ENCODE peak calls at places on chromosomes 12 and 14, in seven cellular contexts. M, S, J, Z, B, E and K are unnamed samples.

GRCh38 chr12:4274396-4274959 is 916 bp downstream of the CCND2 start:
- DNase-seq in M (peak; percentile 15), E (peak; percentile 44), Z (no peak), B (no peak), S (no peak), J (no peak), K (no peak)

GRCh38 chr12:123645851-123646250 is 12.2 kb downstream of the GTF2H3 start:
- DNase-seq in B (no peak), S (no peak), M (no peak), J (no peak), Z (no peak), E (no peak), K (no peak)

GRCh38 chr12:106226884-106227640 is 20.8 kb downstream of the CKAP4 start:
- DNase-seq in Z (peak; percentile 58), E (no peak), J (no peak), M (peak; percentile 68), S (peak; percentile 55), B (no peak), K (no peak)

GRCh38 chr12:106541201-106541600 is 41.6 kb upstream of the RFX4 start:
- DNase-seq in B (no peak), Z (no peak), S (no peak), M (no peak), J (no peak), E (no peak), K (no peak)

GRCh38 chr14:90828642-90829487 is 12.6 kb upstream of the TTC7B start:
- DNase-seq in Z (peak; percentile 67), J (peak; percentile 31), B (no peak), M (no peak), E (no peak), S (no peak), K (no peak)

GRCh38 chr14:96267916-96268315 is 11.9 kb downstream of the BDKRB1 start:
- DNase-seq in S (peak; percentile 69), B (no peak), E (no peak), J (no peak), Z (peak; percentile 23), M (no peak), K (no peak)

GRCh38 chr12:106594447-106594846 is 11.6 kb downstream of the RFX4 start:
- DNase-seq in M (no peak), B (no peak), Z (no peak), E (no peak), J (no peak), S (no peak), K (no peak)

GRCh38 chr12:25594376-25594775 is 41.3 kb upstream of the LMNTD1 start:
- DNase-seq in B (no peak), E (no peak), Z (no peak), S (no peak), M (no peak), J (no peak), K (no peak)

GRCh38 chr14:23401331-23401730 is 6.7 kb downstream of the MYH6 start:
- DNase-seq in S (no peak), Z (no peak), M (no peak), J (no peak), B (no peak), E (no peak), K (no peak)

GRCh38 chr14:98170580-98170979 is 1101.4 kb downstream of the BCL11B start:
- DNase-seq in Z (no peak), S (no peak), E (no peak), M (no peak), B (no peak), J (no peak), K (no peak)

GRCh38 chr12:10121278-10121677 is 8.7 kb downstream of the CLEC7A start:
- DNase-seq in Z (no peak), M (no peak), J (no peak), S (no peak), B (no peak), E (no peak), K (no peak)

GRCh38 chr14:71711619-71712018 is 220.6 kb upstream of the RGS6 start:
- DNase-seq in E (no peak), M (no peak), B (no peak), Z (no peak), J (no peak), S (peak; percentile 94), K (no peak)

GRCh38 chr12:64466178-64466577 is 14.3 kb downstream of the TBK1 start:
- DNase-seq in Z (no peak), E (no peak), B (no peak), M (no peak), S (no peak), J (no peak), K (no peak)
- H3K36me3 ChIP-seq in Z (peaks cover 51% of the 10 kb centered on the region), E (no peaks in the 10 kb centered on the region), B (peaks cover 97% of the 10 kb centered on the region), M (peaks cover 78% of the 10 kb centered on the region), S (peaks cover 36% of the 10 kb centered on the region), J (peaks cover 95% of the 10 kb centered on the region), K (peaks cover 67% of the 10 kb centered on the region)

GRCh38 chr12:1593232-1594044 is 943 bp downstream of the FBXL14 start:
- DNase-seq in B (no peak), J (peak; percentile 68), Z (peak; percentile 71), M (no peak), S (no peak), E (peak; percentile 65), K (no peak)
- TF ChIP-seq POLR2A in B (no peak), J (no peak), Z (no peak), M (no peak), S (no peak), E (no peak), K (no peak)

DNA sequence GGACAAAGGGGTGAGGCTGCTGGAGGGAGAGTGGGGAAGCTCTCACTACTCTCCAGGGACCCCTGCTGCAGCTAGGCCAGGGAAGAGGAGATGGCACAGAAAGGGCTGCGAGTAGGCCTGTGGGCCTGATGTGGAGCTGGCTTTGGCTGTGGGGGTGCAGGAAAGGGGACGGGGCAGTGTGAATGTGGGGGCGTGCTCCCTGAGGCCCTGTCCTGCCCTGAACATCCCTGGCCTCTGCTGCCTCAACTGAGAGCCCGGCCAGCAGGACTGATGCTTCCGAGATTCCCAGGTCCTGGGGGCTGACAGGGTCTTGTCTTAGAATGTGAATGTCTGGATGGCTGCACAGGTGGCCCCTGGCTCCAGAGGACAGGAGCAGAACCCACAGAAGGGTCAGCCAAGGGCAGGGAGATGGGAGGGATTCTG is 64.2 kb downstream of the CHGA start:
- DNase-seq in J (no peak), Z (no peak), B (no peak), M (no peak), E (no peak), S (no peak), K (no peak)
- H3K27ac ChIP-seq in J (peak overlapping the region; percentile 50), Z (no peak overlapping the region), B (peak overlapping the region; percentile 50), M (no peak overlapping the region), E (peak overlapping the region; percentile 75), S (no peak overlapping the region), K (no peak overlapping the region)

DNA sequence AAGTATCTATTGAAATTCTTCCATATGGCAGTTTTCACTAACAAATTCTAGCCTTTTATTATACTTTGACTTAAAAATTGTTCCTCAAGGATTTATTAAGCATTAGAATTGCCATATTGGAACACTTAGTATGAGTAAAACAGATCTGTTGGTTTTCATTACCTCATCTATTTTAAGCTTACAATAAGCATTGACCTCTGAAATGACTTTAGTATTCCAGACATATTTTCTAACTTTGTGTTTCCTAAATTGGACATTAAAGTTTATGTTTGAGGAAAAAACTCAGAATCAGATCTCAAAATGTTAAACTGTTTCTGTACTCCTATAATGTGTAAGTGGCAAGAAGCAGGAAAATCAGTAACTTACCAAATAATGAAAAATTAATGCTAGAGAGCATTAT is 48.4 kb downstream of the CSRP2 start:
- DNase-seq in B (no peak), S (peak; percentile 62), M (no peak), J (no peak), E (no peak), Z (no peak), K (no peak)
- H3K36me3 ChIP-seq in B (peaks cover 58% of the 10 kb centered on the region), S (peaks cover 13% of the 10 kb centered on the region), M (peaks cover 29% of the 10 kb centered on the region), J (peaks cover 67% of the 10 kb centered on the region), E (no peaks in the 10 kb centered on the region), Z (peaks cover 18% of the 10 kb centered on the region), K (peaks cover 36% of the 10 kb centered on the region)

GRCh38 chr14:104865631-104866441 is 768 bp downstream of the CEP170B start:
- DNase-seq in J (peak; percentile 78), M (peak; percentile 73), S (peak; percentile 67), E (peak; percentile 76), B (no peak), Z (peak; percentile 83), K (no peak)

GRCh38 chr14:104863923-104864266 is 1.2 kb upstream of the CEP170B start:
- DNase-seq in M (no peak), S (no peak), B (no peak), Z (no peak), J (no peak), E (no peak), K (no peak)

GRCh38 chr14:104864267-104865068 is 600 bp upstream of the CEP170B start:
- DNase-seq in E (peak; percentile 65), Z (no peak), J (peak; percentile 88), M (no peak), S (no peak), B (no peak), K (peak; percentile 84)

GRCh38 chr14:104866451-104867370 is 1.6 kb downstream of the CEP170B start:
- DNase-seq in E (peak; percentile 21), S (no peak), J (no peak), M (no peak), Z (no peak), B (no peak), K (no peak)

DNA sequence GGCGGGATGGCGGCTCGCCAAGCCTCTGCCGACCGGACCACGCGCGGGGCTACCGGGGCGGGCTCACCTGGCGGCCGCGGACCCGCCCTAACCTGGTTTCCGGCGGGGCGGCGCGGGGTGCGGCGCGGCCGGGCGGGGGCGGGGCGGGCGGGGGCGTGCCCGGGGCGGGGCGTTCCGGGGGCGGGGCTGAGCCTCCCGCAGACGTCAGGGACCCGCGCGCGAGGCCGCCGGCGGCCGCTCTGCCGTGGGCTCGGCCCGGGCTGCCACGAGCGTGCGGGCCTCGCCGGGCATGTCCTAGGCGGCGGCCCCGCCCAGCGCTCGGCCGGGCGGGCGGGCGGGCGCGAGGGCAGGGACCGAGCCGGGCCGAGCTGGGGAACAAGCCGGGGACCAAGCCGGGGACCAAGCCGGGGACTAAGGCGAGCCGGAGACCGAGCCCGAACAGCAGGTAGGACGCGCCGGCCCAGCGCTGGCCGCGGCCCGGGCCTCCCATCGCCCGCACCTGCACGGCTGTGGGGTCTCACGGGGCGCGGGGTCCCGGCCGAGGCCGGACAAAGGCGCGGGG is at the start of gene CEP170B:
- DNase-seq in J (peak; percentile 68), B (no peak), E (peak; percentile 55), M (peak; percentile 85), S (peak; percentile 21), Z (no peak), K (no peak)
- TF ChIP-seq POLR2A in J (no peak), B (no peak), E (no peak), M (no peak), S (peak; percentile 58), Z (no peak), K (no peak)